ENCODE peak calls at places on chromosome 19, in four cellular contexts. W is frontal cortex, B is T-cell, Q is MV-4-11. L is an unnamed sample.

GRCh38 chr19:8302734-8303133 is 5.4 kb downstream of the CD320 start:
- DNase-seq in W (no peak), Q (no peak), B (no peak), L (no peak)

GRCh38 chr19:41226053-41226873 is 7.2 kb downstream of the AXL start:
- DNase-seq in Q (peak), W (peak), B (peak), L (peak)

GRCh38 chr19:48837081-48837524 is 812 bp upstream of the HSD17B14 start:
- DNase-seq in W (peak), B (peak), Q (peak), L (no peak)

GRCh38 chr19:21092107-21092506 is 10.1 kb downstream of the ZNF714 start:
- DNase-seq in W (no peak), Q (no peak), B (no peak), L (no peak)

GRCh38 chr19:43337737-43338136 is 15.7 kb upstream of the CD177 start:
- DNase-seq in Q (no peak), B (no peak), W (no peak), L (no peak)

GRCh38 chr19:15885919-15886318 is 12.0 kb downstream of the CYP4F2 start:
- DNase-seq in Q (no peak), W (no peak), B (no peak), L (no peak)

GRCh38 chr19:15836345-15836594 is 20.8 kb upstream of the OR10H1 start:
- DNase-seq in W (peak), B (peak), Q (no peak), L (no peak)

GRCh38 chr19:46426035-46426505 is 2.7 kb downstream of the PNMA8C start:
- DNase-seq in B (no peak), W (no peak), Q (no peak), L (no peak)

GRCh38 chr19:8116437-8117293 is 32.7 kb downstream of the FBN3 start:
- DNase-seq in Q (no peak), W (no peak), B (no peak), L (no peak)

GRCh38 chr19:55066107-55066709 is 3.3 kb upstream of the RDH13 start:
- DNase-seq in Q (no peak), W (no peak), B (no peak), L (no peak)

GRCh38 chr19:50377051-50377441 is 789 bp downstream of the NR1H2 start:
- DNase-seq in B (peak), W (no peak), Q (no peak), L (peak)

GRCh38 chr19:13597625-13598024 is 91.3 kb upstream of the CACNA1A start:
- DNase-seq in B (no peak), W (peak), Q (peak), L (peak)

GRCh38 chr19:54196514-54196913 is 4.1 kb upstream of the RPS9 start:
- DNase-seq in B (no peak), Q (no peak), W (no peak), L (no peak)

GRCh38 chr19:15432018-15432494 is 13.3 kb upstream of the AKAP8L start:
- DNase-seq in B (no peak), Q (no peak), W (no peak), L (peak)

GRCh38 chr19:7426986-7427385 is 61.8 kb downstream of the PEX11G start:
- DNase-seq in Q (no peak), B (peak), W (no peak), L (no peak)

GRCh38 chr19:42370068-42370520 is 20.0 kb downstream of the CNFN start:
- DNase-seq in W (no peak), B (no peak), Q (peak), L (no peak)

GRCh38 chr19:53977429-53977990 is 13.9 kb upstream of the CACNG6 start:
- DNase-seq in W (peak), B (peak), Q (peak), L (peak)

L was measured in KBM-7.